ENCODE peak calls at places on chromosomes 4 and X, in four cellular contexts. One of them, this sample, is unnamed. For H3K4me1, the result is how much of the 10 kb centered on the place peaks cover.

GRCh38 chr4:176611351-176611750 is 181.4 kb downstream of the VEGFC start:
- DNase-seq in thoracic aorta: no peak
- DNase-seq in suprapubic skin: no peak
- DNase-seq in heart right ventricle: no peak
- DNase-seq in this sample: no peak

GRCh38 chr4:108044951-108045686 is 55.4 kb downstream of the HADH start:
- DNase-seq in suprapubic skin: no peak
- DNase-seq in heart right ventricle: no peak
- DNase-seq in thoracic aorta: no peak
- DNase-seq in this sample: no peak

GRCh38 chr4:92339671-92340070 is 35.9 kb downstream of the GRID2 start:
- DNase-seq in suprapubic skin: no peak
- DNase-seq in thoracic aorta: no peak
- DNase-seq in heart right ventricle: no peak
- DNase-seq in this sample: no peak

GRCh38 chr4:182788197-182788596 is 129.0 kb downstream of the DCTD start:
- DNase-seq in thoracic aorta: no peak
- DNase-seq in suprapubic skin: no peak
- DNase-seq in heart right ventricle: no peak
- DNase-seq in this sample: no peak

GRCh38 chrX:150693782-150694574 is 782 bp downstream of the MTMR1 start:
- DNase-seq in suprapubic skin: no peak
- DNase-seq in thoracic aorta: no peak
- DNase-seq in heart right ventricle: peak
- DNase-seq in this sample: peak

GRCh38 chrX:48937065-48937907 is 18.5 kb upstream of the PIM2 start:
- DNase-seq in suprapubic skin: peak
- DNase-seq in heart right ventricle: peak
- DNase-seq in thoracic aorta: no peak
- DNase-seq in this sample: no peak

GRCh38 chr4:15495621-15496020 is 25.9 kb downstream of the CC2D2A start:
- DNase-seq in suprapubic skin: no peak
- DNase-seq in thoracic aorta: no peak
- DNase-seq in heart right ventricle: no peak
- DNase-seq in this sample: no peak

GRCh38 chr4:150579591-150580234 is 2.2 kb upstream of the MAB21L2 start:
- DNase-seq in suprapubic skin: peak
- DNase-seq in thoracic aorta: no peak
- DNase-seq in heart right ventricle: no peak
- DNase-seq in this sample: no peak

GRCh38 chrX:48071064-48071985 is at the start of gene ZNF630:
- DNase-seq in suprapubic skin: peak
- DNase-seq in heart right ventricle: peak
- DNase-seq in thoracic aorta: peak
- DNase-seq in this sample: peak

GRCh38 chrX:149490100-149490499 is 15.0 kb downstream of the IDS start:
- DNase-seq in suprapubic skin: no peak
- DNase-seq in heart right ventricle: no peak
- DNase-seq in thoracic aorta: no peak
- DNase-seq in this sample: no peak

GRCh38 chrX:49155900-49156837 is 6.4 kb upstream of the MAGIX start:
- DNase-seq in thoracic aorta: peak
- DNase-seq in heart right ventricle: peak
- DNase-seq in suprapubic skin: peak
- DNase-seq in this sample: peak

GRCh38 chr4:153523941-153524386 is 57.8 kb downstream of the TMEM131L start:
- DNase-seq in heart right ventricle: no peak
- DNase-seq in thoracic aorta: no peak
- DNase-seq in suprapubic skin: no peak
- DNase-seq in this sample: no peak

GRCh38 chr4:150493846-150494245 is 88.1 kb upstream of the MAB21L2 start:
- DNase-seq in thoracic aorta: no peak
- DNase-seq in suprapubic skin: no peak
- DNase-seq in heart right ventricle: no peak
- DNase-seq in this sample: no peak

GRCh38 chr4:110620352-110621327 is 2.2 kb downstream of the PITX2 start:
- DNase-seq in suprapubic skin: no peak
- DNase-seq in heart right ventricle: no peak
- DNase-seq in thoracic aorta: no peak
- DNase-seq in this sample: no peak

GRCh38 chrX:71068052-71068918 is at the start of gene SNX12:
- DNase-seq in suprapubic skin: peak
- DNase-seq in thoracic aorta: peak
- DNase-seq in heart right ventricle: peak
- DNase-seq in this sample: peak

GRCh38 chrX:630922-631496 is 418 bp downstream of the SHOX start:
- DNase-seq in heart right ventricle: no peak
- DNase-seq in thoracic aorta: no peak
- DNase-seq in suprapubic skin: no peak
- DNase-seq in this sample: no peak

GRCh38 chr4:8255698-8256441 is 13.7 kb upstream of the HTRA3 start:
- DNase-seq in thoracic aorta: no peak
- DNase-seq in suprapubic skin: peak
- DNase-seq in heart right ventricle: no peak
- DNase-seq in this sample: no peak

GRCh38 chr4:27090406-27090805 is 229.8 kb downstream of the STIM2 start:
- DNase-seq in heart right ventricle: no peak
- DNase-seq in thoracic aorta: no peak
- DNase-seq in suprapubic skin: no peak
- DNase-seq in this sample: peak

GRCh38 chrX:79300821-79301220 is 66.3 kb downstream of the ITM2A start:
- DNase-seq in heart right ventricle: no peak
- DNase-seq in suprapubic skin: no peak
- DNase-seq in thoracic aorta: no peak
- DNase-seq in this sample: no peak
- H3K27ac ChIP-seq in heart right ventricle: no peak
- H3K27ac ChIP-seq in suprapubic skin: no peak
- H3K27ac ChIP-seq in thoracic aorta: no peak
- H3K27ac ChIP-seq in this sample: no peak

GRCh38 chr4:37678624-37679023 is 7.6 kb downstream of the RELL1 start:
- DNase-seq in heart right ventricle: no peak
- DNase-seq in thoracic aorta: no peak
- DNase-seq in suprapubic skin: no peak
- DNase-seq in this sample: no peak
- H3K4me1 ChIP-seq in heart right ventricle: half or more
- H3K4me1 ChIP-seq in thoracic aorta: under half
- H3K4me1 ChIP-seq in suprapubic skin: half or more
- H3K4me1 ChIP-seq in this sample: under half

GRCh38 chrX:106752101-106752678 is 25.7 kb downstream of the RNF128 start:
- DNase-seq in suprapubic skin: no peak
- DNase-seq in thoracic aorta: no peak
- DNase-seq in heart right ventricle: no peak
- DNase-seq in this sample: no peak
- TF ChIP-seq CTCF in suprapubic skin: no peak
- TF ChIP-seq CTCF in thoracic aorta: no peak
- TF ChIP-seq CTCF in heart right ventricle: no peak
- TF ChIP-seq CTCF in this sample: no peak

DNA sequence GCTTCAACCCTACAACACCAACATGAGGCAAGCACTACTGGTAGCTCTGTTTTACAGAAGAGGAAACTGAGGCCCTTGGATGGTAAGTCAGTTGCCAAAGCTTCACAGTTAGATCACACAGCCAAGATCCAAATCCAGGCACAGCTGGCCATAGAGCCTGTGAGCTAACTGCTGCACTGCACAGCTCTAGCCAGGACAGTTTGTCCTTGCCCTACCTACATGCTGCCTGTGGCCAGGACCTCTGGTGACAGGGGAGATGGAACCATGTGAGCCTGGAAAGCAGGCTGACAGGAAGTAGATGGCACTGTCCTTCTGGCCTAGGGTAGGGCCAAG is 257.8 kb downstream of the FBXW7 start:
- DNase-seq in heart right ventricle: no peak
- DNase-seq in suprapubic skin: no peak
- DNase-seq in thoracic aorta: no peak
- DNase-seq in this sample: no peak
- H3K27ac ChIP-seq in heart right ventricle: no peak
- H3K27ac ChIP-seq in suprapubic skin: peak
- H3K27ac ChIP-seq in thoracic aorta: no peak
- H3K27ac ChIP-seq in this sample: no peak

GRCh38 chr4:101393256-101393655 is 45.9 kb upstream of the PPP3CA start:
- DNase-seq in heart right ventricle: no peak
- DNase-seq in suprapubic skin: no peak
- DNase-seq in thoracic aorta: no peak
- DNase-seq in this sample: no peak

GRCh38 chr4:101400096-101400495 is 52.8 kb upstream of the PPP3CA start:
- DNase-seq in heart right ventricle: no peak
- DNase-seq in suprapubic skin: no peak
- DNase-seq in thoracic aorta: no peak
- DNase-seq in this sample: no peak

GRCh38 chr4:101398807-101399206 is 51.5 kb upstream of the PPP3CA start:
- DNase-seq in heart right ventricle: no peak
- DNase-seq in thoracic aorta: no peak
- DNase-seq in suprapubic skin: no peak
- DNase-seq in this sample: no peak
- H3K4me1 ChIP-seq in heart right ventricle: under half
- H3K4me1 ChIP-seq in thoracic aorta: under half
- H3K4me1 ChIP-seq in suprapubic skin: under half
- H3K4me1 ChIP-seq in this sample: under half

GRCh38 chrX:134782796-134783195 is 124.5 kb upstream of the PLAC1 start:
- DNase-seq in heart right ventricle: no peak
- DNase-seq in thoracic aorta: no peak
- DNase-seq in suprapubic skin: no peak
- DNase-seq in this sample: no peak

GRCh38 chrX:134776844-134777370 is 118.6 kb upstream of the PLAC1 start:
- DNase-seq in heart right ventricle: no peak
- DNase-seq in thoracic aorta: no peak
- DNase-seq in suprapubic skin: no peak
- DNase-seq in this sample: no peak

GRCh38 chrX:134780908-134781307 is 122.6 kb upstream of the PLAC1 start:
- DNase-seq in suprapubic skin: no peak
- DNase-seq in thoracic aorta: no peak
- DNase-seq in heart right ventricle: no peak
- DNase-seq in this sample: no peak
- TF ChIP-seq CTCF in suprapubic skin: no peak
- TF ChIP-seq CTCF in thoracic aorta: no peak
- TF ChIP-seq CTCF in heart right ventricle: peak
- TF ChIP-seq CTCF in this sample: no peak

GRCh38 chrX:13506574-13506973 is 62.8 kb upstream of the EGFL6 start:
- DNase-seq in heart right ventricle: peak
- DNase-seq in suprapubic skin: no peak
- DNase-seq in thoracic aorta: no peak
- DNase-seq in this sample: no peak

GRCh38 chrX:13502590-13502989 is 66.8 kb upstream of the EGFL6 start:
- DNase-seq in suprapubic skin: no peak
- DNase-seq in thoracic aorta: no peak
- DNase-seq in heart right ventricle: no peak
- DNase-seq in this sample: no peak

GRCh38 chrX:13511557-13512330 is 57.7 kb upstream of the EGFL6 start:
- DNase-seq in suprapubic skin: no peak
- DNase-seq in heart right ventricle: no peak
- DNase-seq in thoracic aorta: no peak
- DNase-seq in this sample: no peak

DNA sequence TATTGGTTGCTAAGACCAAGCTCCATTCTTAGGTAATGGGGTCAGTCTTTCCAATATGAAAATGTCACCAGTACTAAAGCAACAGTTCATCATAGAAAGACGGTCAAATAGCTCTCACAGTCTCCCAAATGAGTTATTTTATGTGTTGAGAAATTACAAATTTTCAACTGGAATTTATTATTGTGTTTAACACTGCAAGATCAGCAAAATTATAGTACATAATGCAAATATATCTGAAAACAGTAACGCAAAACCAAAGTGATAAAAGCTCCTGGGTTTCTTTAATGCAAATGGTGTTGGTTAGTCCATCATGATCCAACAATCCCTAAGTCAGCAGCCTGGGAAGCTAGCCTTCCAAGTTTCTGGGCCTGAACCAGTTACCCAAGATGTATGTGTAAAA is 61.5 kb upstream of the EGFL6 start:
- DNase-seq in suprapubic skin: no peak
- DNase-seq in thoracic aorta: no peak
- DNase-seq in heart right ventricle: no peak
- DNase-seq in this sample: no peak
- H3K27ac ChIP-seq in suprapubic skin: no peak
- H3K27ac ChIP-seq in thoracic aorta: no peak
- H3K27ac ChIP-seq in heart right ventricle: no peak
- H3K27ac ChIP-seq in this sample: no peak

DNA sequence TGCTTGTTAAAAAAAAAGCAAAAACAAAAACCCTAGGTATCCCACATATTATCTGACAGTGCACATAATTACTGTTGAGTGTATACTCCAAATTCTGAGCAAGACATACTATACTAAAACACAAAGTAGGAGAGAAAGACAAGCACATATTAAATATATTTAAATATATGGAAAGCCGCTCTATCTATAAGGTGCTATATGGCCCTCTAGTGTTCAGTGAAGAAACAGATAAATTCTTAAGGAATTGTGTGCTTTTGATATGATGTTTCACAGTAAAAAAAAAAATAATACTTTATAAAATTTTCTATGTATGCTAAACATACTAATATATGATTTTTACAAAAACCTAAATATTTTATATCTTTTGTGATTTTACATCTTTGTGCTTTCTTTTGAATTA is 137.8 kb downstream of the FBXW7 start:
- DNase-seq in suprapubic skin: no peak
- DNase-seq in heart right ventricle: no peak
- DNase-seq in thoracic aorta: no peak
- DNase-seq in this sample: no peak
- H3K4me1 ChIP-seq in suprapubic skin: under half
- H3K4me1 ChIP-seq in heart right ventricle: under half
- H3K4me1 ChIP-seq in thoracic aorta: under half
- H3K4me1 ChIP-seq in this sample: under half

GRCh38 chr4:169009281-169010124 is 552 bp downstream of the CBR4 start:
- DNase-seq in heart right ventricle: peak
- DNase-seq in thoracic aorta: peak
- DNase-seq in suprapubic skin: peak
- DNase-seq in this sample: peak

GRCh38 chr4:169008478-169008877 is 1.6 kb downstream of the CBR4 start:
- DNase-seq in suprapubic skin: no peak
- DNase-seq in thoracic aorta: no peak
- DNase-seq in heart right ventricle: no peak
- DNase-seq in this sample: no peak

GRCh38 chr4:169000315-169000714 is 9.7 kb downstream of the CBR4 start:
- DNase-seq in suprapubic skin: no peak
- DNase-seq in thoracic aorta: no peak
- DNase-seq in heart right ventricle: no peak
- DNase-seq in this sample: no peak

GRCh38 chr4:169010125-169011023 is at the start of gene CBR4:
- DNase-seq in thoracic aorta: peak
- DNase-seq in suprapubic skin: peak
- DNase-seq in heart right ventricle: peak
- DNase-seq in this sample: peak

GRCh38 chr4:169005453-169006099 is 4.5 kb downstream of the CBR4 start:
- DNase-seq in heart right ventricle: no peak
- DNase-seq in thoracic aorta: no peak
- DNase-seq in suprapubic skin: no peak
- DNase-seq in this sample: no peak
- TF ChIP-seq CTCF in heart right ventricle: peak
- TF ChIP-seq CTCF in thoracic aorta: peak
- TF ChIP-seq CTCF in suprapubic skin: no peak
- TF ChIP-seq CTCF in this sample: peak